ENCODE peak calls at places on chromosome 12, in five cellular contexts. E is stomach, N is A549, F is esophagus muscularis mucosa, C is ovary. S is an unnamed sample.

GRCh38 chr12:55915481-55915856 is 12.2 kb downstream of the PYM1 start:
- DNase-seq in E (no peak), N (no peak), F (no peak), C (no peak), S (no peak)

GRCh38 chr12:54661048-54661447 is 12.9 kb upstream of the DCD start:
- DNase-seq in E (no peak), N (no peak), F (no peak), C (no peak), S (no peak)

GRCh38 chr12:97006585-97006984 is 99.5 kb downstream of the NEDD1 start:
- DNase-seq in E (no peak), N (no peak), F (no peak), C (no peak), S (no peak)

GRCh38 chr12:57031228-57031670 is 14.9 kb upstream of the TAC3 start:
- DNase-seq in E (no peak), N (peak; percentile 35), F (no peak), C (no peak), S (no peak)

GRCh38 chr12:20140751-20141150 is 227.6 kb upstream of the PDE3A start:
- DNase-seq in E (no peak), N (no peak), F (no peak), C (no peak), S (no peak)

GRCh38 chr12:52277486-52278245 is 3.2 kb downstream of the KRT86 start:
- DNase-seq in E (peak; percentile 20), N (no peak), F (no peak), C (no peak), S (no peak)

GRCh38 chr12:90854136-90854689 is 100.8 kb downstream of the CCER1 start:
- DNase-seq in E (no peak), N (peak; percentile 60), F (no peak), C (no peak), S (no peak)

GRCh38 chr12:128629979-128630378 is 193.8 kb downstream of the SLC15A4 start:
- DNase-seq in E (no peak), N (no peak), F (no peak), C (no peak), S (no peak)

GRCh38 chr12:2018401-2018800 is 14.1 kb upstream of the DCP1B start:
- DNase-seq in E (no peak), N (no peak), F (no peak), C (no peak), S (no peak)

GRCh38 chr12:92341333-92341691 is 195.7 kb upstream of the BTG1 start:
- DNase-seq in E (no peak), N (no peak), F (no peak), C (no peak), S (no peak)
- TF ChIP-seq EP300 in E (no peak), N (no peak), F (no peak), C (no peak), S (no peak)

DNA sequence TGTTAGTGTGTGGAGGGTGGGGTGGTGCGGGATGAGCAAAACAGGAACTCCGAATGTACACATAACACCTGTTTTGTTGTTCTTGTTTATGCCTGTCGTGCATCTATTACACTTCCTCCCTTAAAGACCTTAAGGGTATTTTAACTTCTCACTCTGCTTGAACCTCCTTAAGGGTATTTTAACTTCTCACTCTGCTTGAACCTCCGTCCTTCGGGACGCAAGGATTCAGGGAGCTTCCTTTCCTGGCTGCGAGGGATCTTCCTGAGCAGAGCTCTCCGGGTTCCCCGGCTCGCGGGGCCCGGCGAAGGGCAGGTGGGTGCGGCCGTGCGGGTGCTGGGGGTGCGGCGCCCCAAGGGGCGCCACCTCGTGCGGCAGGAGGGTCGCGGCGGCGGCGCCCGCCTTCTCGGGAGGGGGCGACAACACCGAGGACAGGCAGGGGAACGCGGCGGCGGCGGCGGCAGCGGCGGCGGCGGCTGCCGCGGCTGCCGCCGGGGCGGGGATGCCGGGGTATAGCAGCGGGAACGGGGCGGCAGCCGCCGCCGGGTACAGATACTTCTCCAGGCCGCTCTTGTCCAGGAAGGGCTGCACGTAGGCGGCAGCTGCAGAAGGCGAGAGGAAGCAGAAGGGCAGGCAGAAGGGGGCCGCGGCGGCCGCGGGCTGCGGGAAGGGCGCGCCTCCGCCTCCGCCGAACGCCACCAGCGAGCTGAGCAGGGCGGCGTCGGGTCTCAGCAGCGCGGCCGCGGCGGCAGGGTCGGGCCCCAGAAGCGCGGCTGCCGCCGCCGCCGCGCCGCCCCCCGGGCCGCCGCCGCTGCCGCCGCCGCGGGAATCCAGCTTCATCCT is 2.8 kb downstream of the BHLHE41 start:
- DNase-seq in E (no peak), N (no peak), F (peak; percentile 86), C (peak; percentile 46), S (no peak)
- H3K4me3 ChIP-seq in E (peak overlapping the region; percentile 63), N (peak overlapping the region; percentile 52), F (peak overlapping the region; percentile 75), C (peak overlapping the region; percentile 59), S (peak overlapping the region; percentile 55)

DNA sequence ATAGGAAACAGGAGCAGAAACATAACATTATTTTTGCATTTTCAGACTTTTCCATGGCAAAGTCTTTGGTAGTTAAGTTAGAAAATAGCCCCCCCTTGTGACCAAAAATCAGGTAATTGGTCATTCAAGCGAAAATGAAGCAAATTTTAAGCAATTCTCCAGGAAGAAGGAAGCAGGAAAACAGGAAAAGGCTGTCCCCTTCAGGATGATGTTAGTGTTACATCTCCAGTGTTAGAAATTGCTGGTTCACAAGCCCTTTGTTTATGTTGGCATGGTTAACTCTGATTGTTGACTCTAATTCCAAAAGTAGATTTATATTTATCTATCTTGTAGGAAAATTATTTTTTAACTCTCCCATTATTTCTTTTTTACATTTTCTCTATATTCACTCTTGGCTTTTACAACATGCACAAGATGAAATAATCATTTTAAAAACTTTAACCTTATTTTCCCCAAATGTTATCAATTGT is 18.8 kb upstream of the GAS2L3 start:
- DNase-seq in E (no peak), N (peak; percentile 89), F (no peak), C (no peak), S (no peak)
- TF ChIP-seq EP300 in E (no peak), N (no peak), F (no peak), C (no peak), S (no peak)

GRCh38 chr12:75389061-75389460 is 1.8 kb upstream of the GLIPR1L2 start:
- DNase-seq in E (no peak), N (peak; percentile 16), F (no peak), C (no peak), S (no peak)

GRCh38 chr12:75390156-75390898 is 562 bp upstream of the GLIPR1L2 start:
- DNase-seq in E (no peak), N (no peak), F (no peak), C (no peak), S (no peak)

GRCh38 chr12:75390899-75391538 is at the start of gene GLIPR1L2:
- DNase-seq in E (peak; percentile 95), N (peak; percentile 99), F (peak; percentile 97), C (peak; percentile 96), S (peak; percentile 95)

GRCh38 chr12:75389706-75390105 is 1.2 kb upstream of the GLIPR1L2 start:
- DNase-seq in E (no peak), N (no peak), F (no peak), C (no peak), S (no peak)
- H3K4me3 ChIP-seq in E (peak overlapping the region; percentile 47), N (peak overlapping the region; percentile 48), F (peak overlapping the region; percentile 68), C (peak overlapping the region; percentile 50), S (no peak overlapping the region)

DNA sequence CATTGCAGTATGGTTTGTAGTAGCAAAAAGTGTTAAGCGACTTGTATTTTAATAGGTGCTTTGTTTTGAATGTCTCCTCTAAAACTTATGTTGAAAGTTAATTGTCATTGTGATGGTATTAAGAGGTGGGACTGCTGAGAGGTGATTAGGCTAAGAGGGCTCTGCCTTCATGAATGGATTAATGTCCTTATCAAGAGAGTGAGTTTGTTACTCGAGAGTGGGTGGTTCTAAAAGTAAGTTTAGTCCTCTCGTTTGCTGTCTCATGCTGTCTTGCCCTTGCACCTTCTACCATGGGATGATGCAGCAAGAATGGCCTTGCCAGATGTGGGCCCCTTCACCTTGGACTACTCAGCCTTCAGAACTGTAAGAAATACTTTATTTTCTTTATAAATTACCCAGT is 17.4 kb downstream of the ZDHHC17 start:
- DNase-seq in E (no peak), N (no peak), F (no peak), C (no peak), S (no peak)
- TF ChIP-seq EP300 in E (no peak), N (no peak), F (no peak), C (no peak), S (no peak)

GRCh38 chr12:203074-203461 is 10.9 kb downstream of the SLC6A12 start:
- DNase-seq in E (no peak), N (no peak), F (no peak), C (no peak), S (no peak)
- H3K4me3 ChIP-seq in E (peak overlapping the region; percentile 53), N (peak overlapping the region; percentile 93), F (peak overlapping the region; percentile 59), C (peak overlapping the region; percentile 44), S (peak overlapping the region; percentile 50)

GRCh38 chr12:45991289-45992249 is 1.2 kb upstream of the SCAF11 start:
- DNase-seq in E (peak; percentile 75), N (peak; percentile 77), F (peak; percentile 94), C (peak; percentile 66), S (peak; percentile 77)
- TF ChIP-seq EP300 in E (no peak), N (no peak), F (no peak), C (no peak), S (no peak)

DNA sequence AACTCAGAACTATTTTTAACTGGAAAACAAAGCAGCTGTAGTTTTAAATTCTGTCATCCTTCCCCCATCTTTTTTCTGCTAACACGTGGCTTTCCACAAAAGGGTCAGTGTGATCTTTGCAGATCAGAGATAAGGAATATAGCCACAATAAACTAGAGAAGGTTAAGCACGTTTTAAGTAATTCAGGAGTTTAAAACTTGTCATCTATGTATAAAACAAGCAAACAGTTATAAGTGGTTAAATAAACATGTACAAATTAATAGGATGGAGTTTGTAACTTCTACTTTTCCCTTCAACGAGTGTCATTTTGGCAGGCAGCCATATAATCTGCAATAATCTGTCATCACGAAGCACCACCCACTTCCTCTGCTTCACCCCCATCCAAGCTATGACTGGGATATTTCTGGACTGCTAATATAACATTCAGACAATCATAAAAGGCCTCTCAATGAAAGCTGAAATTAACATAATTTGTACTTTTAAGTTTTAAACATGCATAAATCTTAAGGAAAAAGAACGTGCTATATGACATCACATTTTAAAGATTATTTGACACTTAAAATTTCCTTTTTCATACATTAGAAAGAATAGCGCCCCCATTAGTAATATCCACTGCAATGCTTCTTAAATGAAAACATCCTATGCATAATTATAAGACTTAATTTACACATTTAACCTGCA is 15.2 kb downstream of the TAOK3 start:
- DNase-seq in E (no peak), N (peak; percentile 76), F (no peak), C (no peak), S (peak; percentile 52)
- H3K4me3 ChIP-seq in E (no peak overlapping the region), N (no peak overlapping the region), F (no peak overlapping the region), C (no peak overlapping the region), S (no peak overlapping the region)

DNA sequence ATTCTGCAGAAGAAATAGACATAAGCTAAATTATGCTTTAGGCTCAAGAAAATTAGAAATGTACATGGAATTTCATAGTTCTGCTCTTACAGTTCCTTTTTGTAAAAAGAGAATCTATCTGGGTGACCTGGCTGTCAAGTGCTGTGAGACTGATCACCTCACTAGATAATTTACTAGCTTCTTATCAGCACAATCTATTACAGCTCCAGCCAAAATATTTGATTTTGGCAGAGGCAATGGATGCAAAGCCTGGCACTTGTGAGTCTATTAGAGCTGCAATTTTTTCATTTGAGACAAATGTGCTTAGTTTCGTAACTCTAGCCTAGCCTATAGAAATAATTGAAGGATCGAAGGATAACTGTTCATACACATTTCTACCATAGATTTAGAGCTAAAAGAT is 927.5 kb downstream of the SLC6A15 start:
- DNase-seq in E (no peak), N (no peak), F (no peak), C (no peak), S (no peak)
- TF ChIP-seq EP300 in E (no peak), N (no peak), F (no peak), C (no peak), S (no peak)